ENCODE peak calls at places on chromosomes 1 and 21, in four cellular contexts. E is sigmoid colon, Q is foreskin keratinocyte, J is dermis blood vessel endothelial cell. I is an unnamed sample.

GRCh38 chr1:86247553-86248279 is 91.1 kb upstream of the COL24A1 start:
- DNase-seq in Q (no peak), J (no peak), E (no peak), I (no peak)

GRCh38 chr1:45802343-45803298 is 791 bp upstream of the MAST2 start:
- DNase-seq in J (peak; percentile 92), E (peak; percentile 94), Q (peak; percentile 67), I (peak; percentile 95)

GRCh38 chr1:244796719-244797406 is 38.6 kb upstream of the COX20 start:
- DNase-seq in Q (no peak), E (peak; percentile 72), J (peak; percentile 88), I (peak; percentile 58)

GRCh38 chr1:232278925-232279324 is 351.0 kb downstream of the SIPA1L2 start:
- DNase-seq in J (no peak), E (no peak), Q (no peak), I (no peak)

GRCh38 chr1:172990598-172991215 is 60.0 kb downstream of the TNFSF18 start:
- DNase-seq in Q (no peak), E (no peak), J (peak; percentile 59), I (no peak)

GRCh38 chr1:70828177-70828576 is 219.4 kb downstream of the PTGER3 start:
- DNase-seq in J (no peak), Q (no peak), E (no peak), I (no peak)

GRCh38 chr1:66250075-66250474 is 283.9 kb upstream of the SGIP1 start:
- DNase-seq in E (no peak), Q (no peak), J (no peak), I (no peak)

GRCh38 chr1:175129182-175129581 is 61.5 kb downstream of the TNN start:
- DNase-seq in Q (peak; percentile 77), E (no peak), J (no peak), I (no peak)

GRCh38 chr1:4028139-4028501 is 128.0 kb upstream of the C1orf174 start:
- DNase-seq in J (no peak), Q (no peak), E (no peak), I (no peak)

GRCh38 chr1:14634497-14634896 is 36.0 kb downstream of the KAZN start:
- DNase-seq in Q (no peak), J (no peak), E (no peak), I (no peak)

GRCh38 chr1:247443641-247444040 is 14.3 kb downstream of the OR2B11 start:
- DNase-seq in Q (no peak), E (no peak), J (no peak), I (no peak)

GRCh38 chr1:193408782-193409293 is 222.4 kb upstream of the B3GALT2 start:
- DNase-seq in J (peak; percentile 29), E (peak; percentile 81), Q (peak; percentile 57), I (peak; percentile 86)

GRCh38 chr1:116314305-116314919 is 58.6 kb upstream of the ATP1A1 start:
- DNase-seq in J (no peak), Q (no peak), E (no peak), I (no peak)

GRCh38 chr1:204858381-204858821 is 12.3 kb upstream of the NFASC start:
- DNase-seq in J (no peak), E (no peak), Q (no peak), I (no peak)

GRCh38 chr1:3611170-3612019 is at the start of gene MEGF6:
- DNase-seq in Q (no peak), J (peak; percentile 65), E (peak; percentile 83), I (no peak)

GRCh38 chr1:37090671-37091070 is 56.4 kb upstream of the GRIK3 start:
- DNase-seq in Q (no peak), E (no peak), J (no peak), I (no peak)

GRCh38 chr1:206987873-206988272 is 17.6 kb upstream of the FCAMR start:
- DNase-seq in Q (no peak), J (no peak), E (no peak), I (no peak)

GRCh38 chr1:93805027-93805426 is 74.0 kb downstream of the DNTTIP2 start:
- DNase-seq in Q (no peak), E (no peak), J (peak; percentile 29), I (no peak)

GRCh38 chr1:12552951-12553921 is 64.8 kb downstream of the DHRS3 start:
- DNase-seq in E (peak; percentile 67), Q (no peak), J (no peak), I (peak; percentile 77)

GRCh38 chr1:233015965-233016364 is 65.6 kb downstream of the NTPCR start:
- DNase-seq in E (no peak), Q (no peak), J (no peak), I (no peak)

GRCh38 chr1:64936958-64937357 is 29.4 kb downstream of the JAK1 start:
- DNase-seq in J (no peak), Q (no peak), E (no peak), I (no peak)

GRCh38 chr21:41895643-41896493 is 16.7 kb upstream of the PRDM15 start:
- DNase-seq in J (peak; percentile 26), Q (no peak), E (peak; percentile 52), I (peak; percentile 59)

GRCh38 chr1:196278816-196279215 is 329.4 kb downstream of the KCNT2 start:
- DNase-seq in Q (no peak), E (no peak), J (no peak), I (no peak)

GRCh38 chr1:213783273-213783672 is 204.5 kb upstream of the PROX1 start:
- DNase-seq in E (no peak), Q (no peak), J (no peak), I (no peak)

GRCh38 chr1:63663301-63663700 is 70.1 kb downstream of the PGM1 start:
- DNase-seq in E (no peak), J (no peak), Q (peak; percentile 87), I (no peak)

GRCh38 chr1:5424802-5425201 is 567.4 kb downstream of the NPHP4 start:
- DNase-seq in J (no peak), E (no peak), Q (peak; percentile 34), I (no peak)

GRCh38 chr1:56877973-56878372 is 23.4 kb downstream of the C8A start:
- DNase-seq in J (no peak), E (no peak), Q (no peak), I (no peak)

GRCh38 chr1:224141693-224142092 is 27.8 kb downstream of the FBXO28 start:
- DNase-seq in J (no peak), E (no peak), Q (no peak), I (no peak)

GRCh38 chr1:180096584-180097318 is 57.9 kb upstream of the QSOX1 start:
- DNase-seq in E (no peak), J (no peak), Q (no peak), I (no peak)

GRCh38 chr1:119448112-119448511 is 33.2 kb downstream of the HSD3B2 start:
- DNase-seq in Q (no peak), E (no peak), J (no peak), I (no peak)

GRCh38 chr1:193181526-193181925 is 4.9 kb downstream of the B3GALT2 start:
- DNase-seq in E (no peak), Q (no peak), J (no peak), I (no peak)

GRCh38 chr1:14662116-14662515 is 63.6 kb downstream of the KAZN start:
- DNase-seq in Q (no peak), J (no peak), E (peak; percentile 71), I (no peak)

GRCh38 chr21:16072692-16073091 is 342.9 kb downstream of the USP25 start:
- DNase-seq in J (peak; percentile 6), E (peak; percentile 28), Q (no peak), I (no peak)

GRCh38 chr1:59151860-59152259 is 145.0 kb upstream of the FGGY start:
- DNase-seq in Q (no peak), E (no peak), J (peak; percentile 17), I (no peak)

GRCh38 chr1:87135313-87135712 is 193.4 kb upstream of the LMO4 start:
- DNase-seq in J (no peak), E (no peak), Q (no peak), I (no peak)

GRCh38 chr1:150558761-150559626 is 9.8 kb downstream of the ADAMTSL4 start:
- DNase-seq in J (peak; percentile 84), E (peak; percentile 68), Q (no peak), I (peak; percentile 92)

GRCh38 chr1:2501820-2502119 is 24.6 kb downstream of the PANK4 start:
- DNase-seq in Q (no peak), J (no peak), E (no peak), I (no peak)

GRCh38 chr1:6465461-6466005 is 440 bp downstream of the TNFRSF25 start:
- DNase-seq in Q (no peak), J (no peak), E (no peak), I (no peak)

GRCh38 chr1:1171551-1172340 is 1.9 kb upstream of the TTLL10 start:
- DNase-seq in E (no peak), J (no peak), Q (no peak), I (no peak)

I was measured in posterior vena cava.